ENCODE peak calls at places on chromosomes 2 and 18, in five cellular contexts. E, X, J, W and K are unnamed samples.

GRCh38 chr2:196277002-196277401 is 105.6 kb upstream of the STK17B start:
- DNase-seq in E (peak), W (no peak), X (no peak), J (no peak), K (peak)

GRCh38 chr2:25894135-25894830 is 16.0 kb upstream of the ASXL2 start:
- DNase-seq in E (no peak), X (no peak), J (no peak), W (no peak), K (no peak)

GRCh38 chr18:34595673-34596072 is 114.4 kb upstream of the DTNA start:
- DNase-seq in J (no peak), E (no peak), X (no peak), W (no peak), K (no peak)

GRCh38 chr2:47208852-47209606 is 53.9 kb upstream of the STPG4 start:
- DNase-seq in X (no peak), W (peak), J (no peak), E (no peak), K (no peak)

GRCh38 chr18:66439670-66440069 is 164.2 kb downstream of the CDH19 start:
- DNase-seq in X (no peak), J (no peak), E (no peak), W (no peak), K (no peak)

GRCh38 chr2:85266424-85267041 is 61.3 kb downstream of the TGOLN2 start:
- DNase-seq in E (peak), W (peak), X (peak), J (peak), K (peak)

GRCh38 chr18:8229786-8230185 is 379.5 kb upstream of the RAB12 start:
- DNase-seq in E (no peak), X (no peak), J (no peak), W (peak), K (no peak)

GRCh38 chr2:97663626-97663961 is 250 bp downstream of the ACTR1B start:
- DNase-seq in W (no peak), J (no peak), X (no peak), E (no peak), K (no peak)

GRCh38 chr2:78304678-78305077 is 720.8 kb upstream of the REG3G start:
- DNase-seq in E (no peak), W (no peak), J (no peak), X (no peak), K (no peak)